ENCODE peak calls at places on chromosomes 3 and 15, in five cellular contexts. J is A549, D is GM12878, L is SK-N-SH, A is K562. P is an unnamed sample.

GRCh38 chr3:4981160-4981687 is 2.0 kb downstream of the BHLHE40 start:
- DNase-seq in L (no peak), A (no peak), J (peak), D (no peak), P (peak)

GRCh38 chr3:171974986-171975837 is 64.2 kb upstream of the FNDC3B start:
- DNase-seq in J (no peak), D (no peak), L (no peak), A (no peak), P (peak)

GRCh38 chr3:107377151-107377550 is at the start of gene CCDC54:
- DNase-seq in A (no peak), J (peak), L (no peak), D (no peak), P (peak)

GRCh38 chr15:59594493-59594942 is 17.1 kb upstream of the GCNT3 start:
- DNase-seq in J (peak), A (no peak), D (no peak), L (no peak), P (peak)

GRCh38 chr3:94525039-94525438 is 462.2 kb downstream of the NSUN3 start:
- DNase-seq in L (no peak), J (peak), D (no peak), A (no peak), P (peak)

GRCh38 chr3:44509985-44510360 is 32.5 kb upstream of the ZNF445 start:
- DNase-seq in A (peak), D (no peak), L (no peak), J (peak), P (peak)

GRCh38 chr3:4834403-4834866 is 144.8 kb upstream of the BHLHE40 start:
- DNase-seq in D (no peak), J (no peak), A (peak), L (no peak), P (peak)

GRCh38 chr15:40340740-40341400 is at the start of gene CCDC9B:
- DNase-seq in D (no peak), L (peak), J (peak), A (peak), P (peak)

GRCh38 chr3:65019412-65020093 is 331.8 kb upstream of the ADAMTS9 start:
- DNase-seq in D (no peak), A (no peak), J (no peak), L (no peak), P (no peak)

DNA sequence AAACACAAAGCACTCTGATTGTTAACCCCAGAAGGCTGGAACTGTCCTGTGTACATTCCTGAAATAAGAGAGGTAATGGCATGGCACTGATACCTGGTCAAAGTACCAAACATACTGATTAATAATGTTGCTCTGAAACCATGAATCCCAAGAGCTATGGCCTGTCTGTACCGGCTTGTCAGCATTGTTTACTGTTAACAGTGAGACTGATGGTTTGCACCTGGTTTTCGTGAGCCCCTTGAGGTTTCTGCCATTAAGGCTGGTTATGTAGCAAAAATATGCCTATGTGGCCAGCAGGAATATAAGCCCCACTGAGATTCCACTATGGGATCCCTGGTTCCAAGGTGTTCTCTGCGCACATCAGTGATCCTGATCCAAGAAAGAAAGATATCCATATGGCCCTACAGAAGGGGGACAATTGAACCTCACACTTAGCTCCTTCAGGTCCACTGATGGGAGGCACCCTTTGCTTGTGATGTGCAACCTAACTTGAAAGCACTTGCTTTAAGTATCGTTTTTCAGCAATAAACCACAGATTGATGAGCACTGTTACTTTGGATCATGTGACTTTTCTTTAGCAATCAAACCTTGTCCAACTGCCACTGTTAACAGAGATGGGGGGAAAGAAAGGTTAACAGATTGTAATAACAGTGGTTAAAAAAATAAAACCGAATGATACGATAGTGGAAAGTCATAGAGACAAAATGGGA is 65.2 kb downstream of the TBL1XR1 start:
- DNase-seq in L (no peak), D (no peak), A (no peak), J (no peak), P (no peak)
- TF ChIP-seq RAD21 in L (no peak), D (no peak), A (no peak), J (no peak), P (no peak)

GRCh38 chr3:192487032-192487431 is 240.3 kb downstream of the FGF12 start:
- DNase-seq in A (no peak), J (no peak), D (no peak), L (no peak), P (no peak)
- TF ChIP-seq RCOR1 in A (no peak), J (no peak), D (no peak), L (no peak), P (no peak)

DNA sequence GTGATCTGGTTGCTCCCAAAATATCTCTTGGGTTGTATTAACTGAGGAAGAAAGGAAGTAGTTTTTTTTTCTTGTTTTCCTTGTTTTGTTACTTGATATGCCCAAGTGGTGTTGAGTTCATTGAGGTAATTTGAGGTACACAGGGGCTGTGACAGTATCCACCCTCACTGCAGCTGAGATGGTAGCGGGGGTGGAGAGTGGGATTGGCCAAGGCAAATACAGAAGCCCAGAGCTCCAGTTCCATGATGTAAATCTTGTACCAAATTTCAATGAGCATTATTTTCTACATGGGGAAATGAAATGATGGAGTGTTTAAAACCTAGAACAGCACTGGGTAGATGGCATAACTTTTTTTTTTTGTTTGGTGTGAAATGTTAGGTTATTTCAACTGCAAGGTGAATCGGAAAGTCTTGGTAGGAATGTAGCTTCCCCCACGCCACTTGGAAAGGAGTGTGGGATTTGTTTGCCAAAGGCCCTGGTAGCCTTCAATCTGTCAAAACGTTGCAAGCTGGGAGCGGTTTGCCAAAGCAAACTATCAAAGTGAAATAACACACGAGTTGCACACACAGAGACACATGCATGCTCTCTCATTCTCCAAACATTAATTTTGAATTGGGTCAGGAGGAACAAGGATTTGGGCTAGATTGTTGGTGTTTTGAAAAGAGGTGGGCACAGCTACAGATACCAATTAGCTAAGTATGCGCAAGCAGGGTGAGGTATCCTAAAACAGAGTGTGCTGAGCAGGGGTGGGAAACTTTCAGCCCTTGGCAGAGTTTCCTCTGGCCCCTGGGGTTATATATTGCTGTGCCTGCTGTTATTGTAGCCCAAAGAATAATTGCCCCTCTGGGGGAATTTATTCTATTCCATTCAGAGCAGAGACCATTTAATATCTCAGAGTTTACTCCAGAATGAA is 34.6 kb downstream of the THSD4 start:
- DNase-seq in L (no peak), J (no peak), A (no peak), D (no peak), P (no peak)
- TF ChIP-seq RAD21 in L (no peak), J (no peak), A (no peak), D (no peak), P (no peak)

DNA sequence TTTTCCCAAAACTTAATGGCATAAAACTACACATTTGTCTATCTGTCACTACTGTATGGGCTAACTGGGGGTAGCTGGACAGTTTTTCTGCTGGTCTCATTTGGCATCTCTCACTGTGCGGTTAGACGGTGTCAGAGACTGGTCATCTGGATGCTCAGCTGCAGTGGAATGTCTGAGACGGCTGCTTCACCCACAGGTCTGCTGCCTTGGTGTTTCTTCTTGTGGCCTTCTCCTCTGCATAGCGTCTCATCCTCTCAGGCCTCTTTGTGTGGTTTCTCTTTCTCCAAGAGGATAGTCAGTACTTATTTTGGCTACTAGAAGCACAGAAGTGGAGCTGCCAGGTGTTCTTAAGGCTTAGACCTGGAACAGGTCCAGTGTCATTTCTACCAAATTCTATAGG is 35.9 kb upstream of the GOLGA6L9 start:
- DNase-seq in A (no peak), D (no peak), J (no peak), L (no peak), P (peak)
- TF ChIP-seq RCOR1 in A (no peak), D (no peak), J (no peak), L (no peak), P (no peak)

DNA sequence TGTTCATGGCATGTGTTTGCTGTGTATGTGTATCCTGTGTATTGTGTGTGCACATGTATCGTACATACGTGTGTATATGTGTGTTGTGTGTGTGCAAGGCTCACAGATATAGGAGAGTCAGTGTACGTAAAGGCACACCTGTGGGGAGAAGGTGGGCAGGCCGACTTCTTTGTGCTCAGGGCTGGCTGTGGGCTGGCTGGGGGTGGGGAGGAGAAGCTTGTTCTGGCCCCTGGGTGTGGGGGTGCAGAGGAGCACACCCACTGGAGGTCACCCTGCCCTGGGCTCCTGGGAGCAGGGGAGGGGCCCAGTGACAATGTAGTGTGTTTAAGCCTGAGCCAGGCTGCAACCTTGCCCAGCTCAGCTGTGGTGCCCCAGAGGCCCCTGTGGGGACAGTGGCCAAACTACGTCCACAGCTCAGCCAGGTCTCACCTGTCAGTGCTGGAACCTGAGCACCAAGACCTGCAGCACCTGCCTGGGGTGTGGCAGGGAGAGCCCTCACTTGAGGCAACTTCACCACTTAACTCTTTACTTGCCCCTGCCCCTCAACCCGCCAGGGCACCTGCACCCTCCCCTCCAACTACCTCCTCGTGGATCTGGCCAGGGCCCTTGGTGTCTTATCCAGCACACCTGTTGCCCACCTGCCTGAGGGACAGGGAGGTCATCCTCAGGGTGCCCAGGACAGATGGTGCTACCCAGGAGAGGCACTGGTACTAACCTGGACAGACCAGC is 2.6 kb upstream of the HHATL start:
- DNase-seq in D (no peak), L (peak), J (no peak), A (no peak), P (no peak)
- TF ChIP-seq RAD21 in D (no peak), L (no peak), J (no peak), A (no peak), P (no peak)

P was measured in IMR-90.